ENCODE peak calls at places on chromosomes 4 and X, in nine cellular contexts. W is left lung, B is body of pancreas, R is A549, I is DND-41, Z is hepatocyte, E is HCT116, T is OCI-LY7, M is tibial artery. P is an unnamed sample.

GRCh38 chr4:88706574-88706973 is 8.9 kb upstream of the NAP1L5 start:
- DNase-seq in W (no peak), B (peak; percentile 31), R (peak; percentile 3), I (no peak), Z (peak; percentile 58), E (no peak), T (no peak), M (no peak), P (peak; percentile 64)

GRCh38 chr4:1862961-1863296 is 7.0 kb upstream of the LETM1 start:
- DNase-seq in W (no peak), B (no peak), R (no peak), I (no peak), Z (no peak), E (no peak), T (no peak), M (no peak), P (no peak)

GRCh38 chrX:40169193-40170086 is 71.7 kb upstream of the BCOR start:
- DNase-seq in W (peak; percentile 71), B (no peak), R (peak; percentile 73), I (peak; percentile 74), Z (peak; percentile 92), E (peak; percentile 78), T (peak; percentile 92), M (no peak), P (peak; percentile 88)

GRCh38 chr4:41535911-41536361 is 2.0 kb upstream of the LIMCH1 start:
- DNase-seq in W (no peak), B (no peak), R (no peak), I (no peak), Z (no peak), E (no peak), T (no peak), M (no peak), P (no peak)

GRCh38 chr4:14856076-14856926 is 146.0 kb upstream of the CPEB2 start:
- DNase-seq in W (no peak), B (no peak), R (peak; percentile 65), I (no peak), Z (peak; percentile 89), E (peak; percentile 86), T (no peak), M (peak; percentile 82), P (peak; percentile 94)

GRCh38 chrX:431032-431431 is 44.3 kb upstream of the PPP2R3B start:
- DNase-seq in W (no peak), B (no peak), R (no peak), I (no peak), Z (no peak), E (no peak), T (no peak), M (no peak), P (no peak)

GRCh38 chr4:104879367-104879766 is 267.3 kb upstream of the TET2 start:
- DNase-seq in W (no peak), B (no peak), R (no peak), I (peak; percentile 13), Z (no peak), E (no peak), T (no peak), M (no peak), P (peak; percentile 5)

GRCh38 chr4:156815717-156816319 is 155.8 kb downstream of the PDGFC start:
- DNase-seq in W (no peak), B (no peak), R (no peak), I (no peak), Z (peak; percentile 6), E (no peak), T (no peak), M (no peak), P (peak; percentile 67)

GRCh38 chrX:47129879-47130358 is 14.6 kb downstream of the NDUFB11 start:
- DNase-seq in W (no peak), B (no peak), R (no peak), I (no peak), Z (no peak), E (no peak), T (no peak), M (no peak), P (peak; percentile 9)

GRCh38 chr4:23305026-23305425 is 584.8 kb downstream of the PPARGC1A start:
- DNase-seq in W (no peak), B (no peak), R (no peak), I (no peak), Z (no peak), E (no peak), T (no peak), M (no peak), P (peak; percentile 3)

GRCh38 chr4:39812500-39812899 is 114.6 kb downstream of the UBE2K start:
- DNase-seq in W (no peak), B (no peak), R (no peak), I (no peak), Z (no peak), E (no peak), T (no peak), M (no peak), P (no peak)

GRCh38 chr4:101953949-101954348 is 163.4 kb downstream of the BANK1 start:
- DNase-seq in W (no peak), B (no peak), R (no peak), I (no peak), Z (peak; percentile 14), E (no peak), T (no peak), M (no peak), P (peak; percentile 38)

GRCh38 chr4:76943790-76944189 is 5.8 kb upstream of the SEPTIN11 start:
- DNase-seq in W (no peak), B (no peak), R (no peak), I (no peak), Z (no peak), E (no peak), T (no peak), M (no peak), P (no peak)

GRCh38 chrX:19344207-19344534 is 444 bp downstream of the PDHA1 start:
- DNase-seq in W (no peak), B (no peak), R (no peak), I (no peak), Z (no peak), E (no peak), T (no peak), M (no peak), P (no peak)

GRCh38 chrX:142096263-142096662 is 108.8 kb downstream of the MAGEC2 start:
- DNase-seq in W (no peak), B (no peak), R (no peak), I (no peak), Z (no peak), E (no peak), T (no peak), M (no peak), P (no peak)

GRCh38 chr4:105878668-105879067 is 16.6 kb upstream of the NPNT start:
- DNase-seq in W (no peak), B (no peak), R (no peak), I (no peak), Z (no peak), E (no peak), T (no peak), M (no peak), P (no peak)

GRCh38 chrX:9341305-9342201 is 123.3 kb upstream of the TBL1X start:
- DNase-seq in W (peak; percentile 79), B (peak; percentile 48), R (peak; percentile 45), I (peak; percentile 75), Z (peak; percentile 74), E (no peak), T (peak; percentile 77), M (no peak), P (peak; percentile 85)
- H3K4me3 ChIP-seq in W (no peak overlapping the region), B (no peak overlapping the region), R (peak overlapping the region; percentile 32), I (peak overlapping the region; percentile 46), Z (no peak overlapping the region), E (no peak overlapping the region), T (peak overlapping the region; percentile 43), M (peak overlapping the region; percentile 43), P (peak overlapping the region; percentile 18)

DNA sequence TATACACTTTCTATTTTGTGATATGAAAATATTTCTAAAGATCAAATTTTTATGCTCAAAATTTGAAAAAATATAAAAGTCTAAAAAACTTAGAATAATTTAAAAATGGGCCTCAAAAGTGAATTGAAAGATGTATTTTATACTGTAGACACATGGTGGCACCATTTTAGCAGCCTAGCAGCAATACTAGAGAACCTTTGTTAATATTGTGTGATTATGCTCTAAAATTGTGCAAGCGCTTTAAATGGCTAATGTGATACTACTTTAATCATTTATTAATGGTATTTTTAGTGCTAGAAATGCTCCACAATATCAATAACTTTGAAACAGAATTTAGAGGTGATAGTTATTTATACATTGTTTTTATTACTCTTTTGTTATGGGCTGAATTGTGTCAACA is 3.7 kb upstream of the GUF1 start:
- DNase-seq in W (no peak), B (no peak), R (no peak), I (no peak), Z (no peak), E (no peak), T (no peak), M (no peak), P (no peak)
- TF ChIP-seq CTCF in W (no peak), B (no peak), R (no peak), I (peak; percentile 24), Z (no peak), E (peak; percentile 22), T (peak; percentile 63), M (no peak), P (peak; percentile 4)

DNA sequence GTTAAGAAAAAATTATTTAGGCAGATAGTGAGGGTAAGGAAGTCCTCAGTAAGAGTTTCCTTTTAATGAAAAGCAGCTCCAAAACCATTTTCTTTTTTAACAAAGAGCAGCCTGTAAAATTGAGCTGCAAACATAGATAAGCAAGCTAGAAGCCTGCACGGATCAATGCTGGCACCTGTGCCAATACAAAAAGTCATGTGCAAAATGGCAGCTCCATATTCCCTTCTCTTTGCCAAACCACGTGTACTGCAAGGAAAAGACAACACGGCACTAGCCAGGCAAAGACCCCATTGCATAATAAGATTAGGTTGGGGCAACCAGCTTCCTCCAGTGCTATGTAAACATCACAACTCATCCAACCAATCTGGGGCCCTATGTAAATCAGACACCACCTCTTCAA is 268.4 kb upstream of the INTU start:
- DNase-seq in W (no peak), B (no peak), R (no peak), I (no peak), Z (no peak), E (no peak), T (no peak), M (no peak), P (no peak)
- H3K4me3 ChIP-seq in W (no peak overlapping the region), B (no peak overlapping the region), R (no peak overlapping the region), I (no peak overlapping the region), Z (no peak overlapping the region), E (no peak overlapping the region), T (no peak overlapping the region), M (no peak overlapping the region), P (no peak overlapping the region)

GRCh38 chr4:26584725-26585124 is 841 bp downstream of the TBC1D19 start:
- DNase-seq in W (no peak), B (no peak), R (no peak), I (no peak), Z (no peak), E (no peak), T (no peak), M (no peak), P (no peak)

GRCh38 chr4:26579169-26579568 is 4.7 kb upstream of the TBC1D19 start:
- DNase-seq in W (no peak), B (no peak), R (no peak), I (no peak), Z (no peak), E (no peak), T (no peak), M (no peak), P (no peak)

GRCh38 chr4:26583865-26584652 is at the start of gene TBC1D19:
- DNase-seq in W (peak; percentile 93), B (peak; percentile 89), R (peak; percentile 72), I (peak; percentile 89), Z (peak; percentile 93), E (peak; percentile 80), T (peak; percentile 93), M (peak; percentile 88), P (peak; percentile 86)

DNA sequence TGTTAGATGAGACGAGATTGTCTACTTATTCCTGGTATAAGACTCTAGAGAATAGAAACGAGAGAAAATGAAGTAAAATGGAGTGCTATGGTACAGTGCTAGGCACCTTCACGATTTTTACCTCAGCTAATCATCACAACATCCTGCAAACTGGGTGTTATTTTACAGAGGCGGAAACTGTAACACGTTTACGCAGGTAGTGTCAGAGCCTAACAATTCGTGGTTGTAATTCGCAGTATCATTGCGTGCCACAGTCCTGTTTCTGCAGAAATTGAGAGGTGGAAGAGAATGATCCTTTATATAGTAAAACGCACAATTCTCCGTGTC is 383 bp upstream of the TBC1D19 start:
- DNase-seq in W (no peak), B (no peak), R (peak; percentile 7), I (no peak), Z (no peak), E (no peak), T (no peak), M (no peak), P (no peak)
- TF ChIP-seq CTCF in W (no peak), B (no peak), R (no peak), I (no peak), Z (no peak), E (no peak), T (peak; percentile 29), M (no peak), P (no peak)